ENCODE peak calls at places on chromosomes 4 and X, in eight cellular contexts. A is stomach; S is uterus; K is caudate nucleus; C is CD8-positive, alpha-beta T cell; H is naive thymus-derived CD4-positive, alpha-beta T cell; T is GM23248; E is right cardiac atrium. Z is an unnamed sample.

GRCh38 chr4:3684546-3684945 is 81.6 kb upstream of the ADRA2C start:
- DNase-seq in E (no peak), K (no peak), A (no peak), C (no peak), S (no peak), H (no peak), T (no peak), Z (peak; percentile 30)

GRCh38 chr4:38166082-38166481 is 205.9 kb downstream of the PTTG2 start:
- DNase-seq in H (no peak), A (no peak), S (no peak), K (no peak), C (no peak), T (no peak), E (no peak), Z (no peak)

GRCh38 chr4:165839615-165840333 is 33.3 kb upstream of the TLL1 start:
- DNase-seq in A (no peak), H (no peak), K (no peak), S (no peak), T (no peak), E (no peak), C (no peak), Z (no peak)

GRCh38 chr4:11424000-11424399 is 4.7 kb downstream of the HS3ST1 start:
- DNase-seq in S (peak; percentile 22), C (no peak), A (no peak), H (no peak), K (no peak), T (peak; percentile 6), E (no peak), Z (no peak)

GRCh38 chrX:135213200-135213844 is 38.5 kb upstream of the ETDA start:
- DNase-seq in S (no peak), E (no peak), A (no peak), T (no peak), C (no peak), H (peak; percentile 36), K (no peak), Z (no peak)

GRCh38 chr4:118743867-118744266 is 58.7 kb downstream of the METTL14 start:
- DNase-seq in H (no peak), C (no peak), T (peak; percentile 82), S (no peak), A (no peak), K (no peak), E (no peak), Z (no peak)

GRCh38 chr4:17284323-17285175 is 227.3 kb downstream of the QDPR start:
- DNase-seq in K (no peak), H (no peak), T (peak; percentile 5), E (peak; percentile 31), A (no peak), S (no peak), C (no peak), Z (no peak)

GRCh38 chrX:11100281-11101035 is 10.7 kb upstream of the HCCS start:
- DNase-seq in H (no peak), T (peak; percentile 75), A (peak; percentile 34), K (no peak), E (peak; percentile 13), S (peak; percentile 30), C (no peak), Z (no peak)

GRCh38 chr4:41885456-41885855 is 49.8 kb upstream of the TMEM33 start:
- DNase-seq in H (no peak), E (no peak), K (no peak), T (no peak), A (no peak), S (no peak), C (no peak), Z (no peak)

GRCh38 chr4:41661447-41662076 is 87.0 kb downstream of the PHOX2B start:
- DNase-seq in K (peak; percentile 8), T (peak; percentile 62), A (peak; percentile 65), H (peak; percentile 33), C (no peak), E (peak; percentile 51), S (peak; percentile 42), Z (peak; percentile 69)

GRCh38 chr4:90306810-90307209 is 179.6 kb downstream of the CCSER1 start:
- DNase-seq in E (no peak), C (no peak), S (no peak), T (no peak), A (no peak), H (no peak), K (no peak), Z (no peak)

GRCh38 chrX:39601193-39602085 is 496.3 kb downstream of the BCOR start:
- DNase-seq in A (no peak), E (no peak), H (no peak), C (no peak), K (no peak), T (no peak), S (no peak), Z (no peak)

GRCh38 chr4:87469390-87469789 is 47.0 kb downstream of the NUDT9 start:
- DNase-seq in K (no peak), T (no peak), H (no peak), C (no peak), A (no peak), S (no peak), E (no peak), Z (no peak)

GRCh38 chr4:137529432-137529831 is 2.9 kb downstream of the PCDH18 start:
- DNase-seq in S (no peak), K (no peak), A (no peak), T (no peak), E (no peak), C (no peak), H (no peak), Z (no peak)

GRCh38 chr4:137531951-137532868 is at the start of gene PCDH18:
- DNase-seq in H (no peak), C (no peak), K (peak; percentile 11), S (peak; percentile 95), A (peak; percentile 51), T (peak; percentile 96), E (peak; percentile 89), Z (peak; percentile 70)

GRCh38 chr4:137530176-137530575 is 2.1 kb downstream of the PCDH18 start:
- DNase-seq in C (no peak), H (no peak), T (peak; percentile 91), S (no peak), A (no peak), K (no peak), E (no peak), Z (no peak)

GRCh38 chr4:137532869-137533236 is 559 bp upstream of the PCDH18 start:
- DNase-seq in A (no peak), S (no peak), E (no peak), K (no peak), T (peak; percentile 60), H (no peak), C (no peak), Z (no peak)

DNA sequence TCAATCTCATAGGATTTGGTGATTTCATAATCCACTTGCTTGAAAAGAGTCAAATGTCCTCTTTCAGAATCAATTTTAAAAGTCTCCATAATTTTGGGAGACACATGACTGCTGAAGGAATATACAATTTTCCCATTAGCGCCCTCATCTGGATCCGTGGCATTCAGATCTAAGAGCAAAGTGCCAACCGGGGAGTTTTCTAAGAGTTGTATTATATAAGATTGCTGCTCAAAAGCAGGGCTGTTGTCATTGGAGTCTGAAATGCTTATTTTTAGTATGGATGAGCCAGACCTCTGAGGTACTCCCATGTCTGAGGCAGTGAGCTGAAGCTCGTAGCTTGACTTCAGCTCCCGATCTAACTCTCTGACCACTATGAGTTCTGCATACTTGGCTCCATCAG is 1.2 kb downstream of the PCDH18 start:
- DNase-seq in E (no peak), A (no peak), C (no peak), T (peak; percentile 83), H (no peak), K (no peak), S (no peak), Z (no peak)
- H3K27ac ChIP-seq in E (peak overlapping the region; percentile 45), A (peak overlapping the region; percentile 88), C (no peak overlapping the region), T (peak overlapping the region; percentile 88), H (no peak overlapping the region), K (no peak overlapping the region), S (peak overlapping the region; percentile 86), Z (no peak overlapping the region)

DNA sequence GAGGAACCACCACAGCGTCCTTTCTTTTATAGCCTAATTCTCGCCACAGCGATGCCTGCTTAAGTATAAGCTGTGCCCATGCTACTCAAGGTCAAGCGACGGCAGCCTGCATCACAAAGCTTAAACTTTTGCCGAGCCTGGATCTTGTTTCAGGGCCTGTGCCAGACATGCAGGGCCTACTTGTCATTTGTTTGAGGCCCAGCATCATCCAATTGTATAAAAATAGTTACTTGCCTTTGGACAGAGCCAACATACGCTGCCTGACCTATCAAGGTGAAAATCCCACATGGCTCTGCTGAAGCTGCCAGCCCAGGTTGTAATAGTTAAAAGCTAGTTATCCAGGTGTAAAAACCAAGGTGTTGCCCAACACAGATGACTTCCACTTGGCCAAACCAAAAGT is 107.1 kb downstream of the TMEM131L start:
- DNase-seq in S (no peak), E (peak; percentile 25), C (no peak), T (no peak), K (no peak), H (no peak), A (no peak), Z (no peak)
- H3K27ac ChIP-seq in S (no peak overlapping the region), E (peak overlapping the region; percentile 63), C (no peak overlapping the region), T (no peak overlapping the region), K (no peak overlapping the region), H (peak overlapping the region; percentile 11), A (no peak overlapping the region), Z (no peak overlapping the region)

GRCh38 chr4:81429031-81429430 is 42.7 kb downstream of the RASGEF1B start:
- DNase-seq in E (no peak), T (no peak), A (no peak), K (no peak), S (no peak), H (no peak), C (no peak), Z (no peak)
- H3K27ac ChIP-seq in E (no peak overlapping the region), T (no peak overlapping the region), A (no peak overlapping the region), K (peak overlapping the region; percentile 46), S (no peak overlapping the region), H (no peak overlapping the region), C (no peak overlapping the region), Z (no peak overlapping the region)

GRCh38 chr4:55757356-55758024 is 62.1 kb upstream of the EXOC1L start:
- DNase-seq in H (no peak), C (no peak), S (no peak), T (no peak), A (no peak), K (no peak), E (no peak), Z (no peak)

GRCh38 chr4:55758570-55758969 is 61.0 kb upstream of the EXOC1L start:
- DNase-seq in S (no peak), T (peak; percentile 3), K (no peak), E (no peak), A (no peak), H (no peak), C (no peak), Z (no peak)

GRCh38 chr4:55754754-55755350 is 64.7 kb upstream of the EXOC1L start:
- DNase-seq in C (no peak), A (no peak), H (no peak), K (no peak), E (no peak), T (peak; percentile 77), S (no peak), Z (no peak)

GRCh38 chr4:55756208-55756607 is 63.4 kb upstream of the EXOC1L start:
- DNase-seq in C (no peak), K (no peak), A (no peak), E (no peak), H (no peak), S (no peak), T (no peak), Z (no peak)

DNA sequence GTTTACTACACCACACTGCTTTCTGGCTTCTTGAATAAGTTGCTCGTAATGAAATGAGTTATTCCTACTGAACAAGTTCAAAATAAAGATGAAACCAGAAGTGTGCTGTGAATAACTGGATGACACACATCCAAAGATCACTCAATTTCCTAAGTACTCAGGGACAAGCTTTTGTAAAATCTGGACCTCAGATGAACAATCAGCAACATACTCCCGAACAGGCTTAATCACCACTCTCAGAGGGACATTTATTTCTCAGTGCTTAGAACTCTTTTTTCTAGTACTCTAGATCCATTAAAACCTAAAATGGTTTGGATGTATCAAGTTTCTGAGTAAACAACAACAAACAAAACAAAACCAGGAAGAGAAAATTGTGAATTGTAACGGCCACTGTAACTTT is 61.5 kb upstream of the EXOC1L start:
- DNase-seq in A (no peak), S (no peak), H (no peak), K (no peak), C (no peak), E (no peak), T (peak; percentile 46), Z (no peak)
- H3K27ac ChIP-seq in A (no peak overlapping the region), S (no peak overlapping the region), H (no peak overlapping the region), K (no peak overlapping the region), C (no peak overlapping the region), E (no peak overlapping the region), T (no peak overlapping the region), Z (no peak overlapping the region)